ENCODE peak calls at places on chromosomes 1 and 21, in six cellular contexts. S, P, B, V, W and A are unnamed samples.

GRCh38 chr21:40373760-40374159 is 473.2 kb downstream of the DSCAM start:
- DNase-seq in S (no peak), P (no peak), B (no peak), V (no peak), W (no peak), A (no peak)

GRCh38 chr1:73593379-73593778 is 604.6 kb downstream of the LRRIQ3 start:
- DNase-seq in S (no peak), P (peak; percentile 14), B (no peak), V (no peak), W (peak; percentile 13), A (no peak)

GRCh38 chr1:240107058-240107684 is 15.5 kb downstream of the FMN2 start:
- DNase-seq in S (no peak), P (peak; percentile 43), B (no peak), V (peak; percentile 88), W (peak; percentile 83), A (no peak)

GRCh38 chr21:44547656-44548331 is 3.5 kb downstream of the KRTAP10-2 start:
- DNase-seq in S (no peak), P (no peak), B (no peak), V (no peak), W (no peak), A (no peak)

GRCh38 chr1:166974647-166975345 is 544 bp downstream of the ILDR2 start:
- DNase-seq in S (peak; percentile 37), P (no peak), B (peak; percentile 55), V (no peak), W (no peak), A (no peak)

GRCh38 chr1:34162852-34163766 is 1.9 kb downstream of the CSMD2 start:
- DNase-seq in S (peak; percentile 90), P (peak; percentile 70), B (peak; percentile 80), V (peak; percentile 74), W (peak; percentile 59), A (peak; percentile 45)

GRCh38 chr1:233448290-233448689 is 120.8 kb downstream of the MAP3K21 start:
- DNase-seq in S (no peak), P (no peak), B (no peak), V (no peak), W (no peak), A (no peak)

GRCh38 chr1:51170342-51170741 is 65.7 kb upstream of the RNF11 start:
- DNase-seq in S (no peak), P (peak; percentile 92), B (no peak), V (peak; percentile 47), W (peak; percentile 29), A (no peak)

GRCh38 chr1:170214980-170215910 is 69.5 kb downstream of the NTMT2 start:
- DNase-seq in S (no peak), P (peak; percentile 27), B (no peak), V (no peak), W (peak; percentile 28), A (no peak)

GRCh38 chr1:115976062-115976899 is at the start of gene SLC22A15:
- DNase-seq in S (peak; percentile 77), P (peak; percentile 64), B (peak; percentile 79), V (no peak), W (peak; percentile 55), A (peak; percentile 37)
- TF ChIP-seq CTCF in S (no peak), P (no peak), B (no peak), V (no peak), W (no peak), A (peak; percentile 19)

GRCh38 chr1:202333861-202334260 is 7.9 kb downstream of the UBE2T start:
- DNase-seq in S (no peak), P (no peak), B (no peak), V (no peak), W (no peak), A (no peak)

GRCh38 chr1:202324646-202325045 is 17.1 kb downstream of the UBE2T start:
- DNase-seq in S (no peak), P (no peak), B (no peak), V (no peak), W (no peak), A (no peak)

GRCh38 chr1:202329891-202330290 is 11.8 kb downstream of the UBE2T start:
- DNase-seq in S (no peak), P (no peak), B (no peak), V (no peak), W (no peak), A (no peak)
- TF ChIP-seq CTCF in S (peak; percentile 26), P (no peak), B (no peak), V (no peak), W (no peak), A (no peak)

DNA sequence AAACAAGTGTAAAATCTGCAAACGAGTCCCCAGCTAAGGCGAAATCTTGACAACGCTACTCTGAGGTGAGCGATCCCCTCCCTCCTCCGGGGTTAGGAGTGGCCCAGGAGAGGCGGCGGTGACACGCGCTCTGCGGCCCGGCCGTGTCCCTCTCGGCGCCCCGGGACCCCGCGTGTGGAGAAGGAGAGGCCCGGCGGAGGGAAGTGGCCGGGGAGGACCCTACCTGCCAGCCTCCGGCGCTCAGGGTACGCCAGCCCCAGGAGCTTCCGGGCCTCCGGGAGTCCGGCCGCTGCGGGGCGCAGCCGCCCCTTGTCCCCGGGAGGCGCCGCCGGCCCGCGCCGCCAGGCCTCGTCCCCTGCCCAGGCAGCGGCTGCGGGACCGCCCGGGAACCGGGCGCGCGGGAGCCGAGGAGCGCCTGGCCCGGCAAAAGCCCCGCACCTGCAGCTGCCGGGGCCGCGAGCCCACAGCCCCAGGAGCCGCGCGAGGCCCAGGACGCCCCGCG is 543 bp downstream of the ABCB10 start:
- DNase-seq in S (peak; percentile 63), P (peak; percentile 21), B (peak; percentile 83), V (no peak), W (peak; percentile 20), A (peak; percentile 36)
- TF ChIP-seq CTCF in S (no peak), P (no peak), B (peak; percentile 35), V (peak; percentile 22), W (no peak), A (no peak)

GRCh38 chr1:157353546-157353945 is 198.8 kb downstream of the FCRL5 start:
- DNase-seq in S (no peak), P (no peak), B (no peak), V (no peak), W (no peak), A (no peak)
- TF ChIP-seq CTCF in S (no peak), P (no peak), B (no peak), V (no peak), W (no peak), A (no peak)

GRCh38 chr1:210024282-210024681 is 86.3 kb downstream of the SYT14 start:
- DNase-seq in S (no peak), P (no peak), B (no peak), V (no peak), W (no peak), A (no peak)

GRCh38 chr1:210022044-210022443 is 84.0 kb downstream of the SYT14 start:
- DNase-seq in S (no peak), P (no peak), B (no peak), V (no peak), W (no peak), A (no peak)

GRCh38 chr1:210024996-210025395 is 87.0 kb downstream of the SYT14 start:
- DNase-seq in S (peak; percentile 39), P (no peak), B (no peak), V (no peak), W (no peak), A (no peak)

GRCh38 chr1:210027994-210028393 is 90.0 kb downstream of the SYT14 start:
- DNase-seq in S (no peak), P (no peak), B (no peak), V (no peak), W (no peak), A (no peak)

GRCh38 chr1:210025870-210026269 is 87.9 kb downstream of the SYT14 start:
- DNase-seq in S (no peak), P (no peak), B (no peak), V (no peak), W (no peak), A (no peak)
- TF ChIP-seq CTCF in S (no peak), P (peak; percentile 4), B (no peak), V (no peak), W (no peak), A (peak; percentile 26)

GRCh38 chr21:27759820-27760219 is 792.9 kb upstream of the ADAMTS5 start:
- DNase-seq in S (no peak), P (peak; percentile 18), B (no peak), V (no peak), W (no peak), A (no peak)
- TF ChIP-seq CTCF in S (no peak), P (peak; percentile 29), B (no peak), V (no peak), W (no peak), A (no peak)

GRCh38 chr1:191831572-191831971 is 326.7 kb upstream of the RGS18 start:
- DNase-seq in S (peak; percentile 41), P (no peak), B (no peak), V (no peak), W (peak; percentile 15), A (no peak)
- TF ChIP-seq CTCF in S (peak; percentile 48), P (no peak), B (no peak), V (no peak), W (no peak), A (no peak)

DNA sequence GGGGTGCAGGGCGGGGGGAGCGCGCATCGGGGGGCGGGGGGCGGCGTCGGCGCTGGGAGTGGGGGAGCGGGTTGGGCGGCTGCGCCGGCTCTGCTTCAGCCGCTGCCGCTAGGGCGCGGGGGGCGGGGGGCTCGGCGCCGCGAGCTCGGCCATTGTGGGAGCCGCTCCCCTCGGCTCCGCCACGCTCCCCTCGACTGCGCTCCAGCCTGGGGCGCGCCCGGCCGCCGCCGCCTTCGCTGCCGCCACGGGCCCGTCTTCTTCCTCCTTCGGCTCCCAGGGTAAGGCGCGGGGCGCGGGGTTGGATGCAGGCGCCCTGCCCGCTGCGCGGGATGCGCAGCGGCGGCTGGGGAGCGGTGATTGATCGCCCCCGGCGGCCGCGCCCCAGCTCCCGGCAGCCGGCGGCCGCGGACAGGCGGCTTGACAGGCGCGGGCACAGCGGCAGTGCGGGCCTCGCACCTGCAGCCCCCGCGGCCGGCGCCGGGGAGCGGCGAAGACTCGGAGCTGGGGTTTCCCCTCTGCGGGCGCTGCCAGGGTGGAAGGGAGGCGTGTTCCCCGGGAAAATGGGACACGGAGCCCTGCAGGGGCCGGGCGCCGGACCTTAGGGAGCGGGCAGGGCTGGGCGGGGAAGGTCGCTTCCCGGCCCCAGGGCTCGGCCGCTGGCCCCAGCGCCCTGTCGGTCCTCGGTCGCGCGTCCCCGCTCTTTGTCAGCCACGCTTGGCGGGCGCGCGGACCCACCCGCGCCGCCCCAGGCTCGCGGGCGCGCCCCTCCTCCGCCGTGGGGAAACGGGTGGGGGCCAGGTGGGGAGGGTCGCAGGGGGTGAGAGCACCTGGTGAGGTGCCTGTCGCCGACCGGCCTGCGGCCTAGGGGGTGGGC is 55.4 kb downstream of the NDUFS5 start:
- DNase-seq in S (no peak), P (no peak), B (peak; percentile 69), V (no peak), W (no peak), A (peak; percentile 29)
- TF ChIP-seq CTCF in S (peak; percentile 28), P (no peak), B (no peak), V (no peak), W (no peak), A (no peak)

DNA sequence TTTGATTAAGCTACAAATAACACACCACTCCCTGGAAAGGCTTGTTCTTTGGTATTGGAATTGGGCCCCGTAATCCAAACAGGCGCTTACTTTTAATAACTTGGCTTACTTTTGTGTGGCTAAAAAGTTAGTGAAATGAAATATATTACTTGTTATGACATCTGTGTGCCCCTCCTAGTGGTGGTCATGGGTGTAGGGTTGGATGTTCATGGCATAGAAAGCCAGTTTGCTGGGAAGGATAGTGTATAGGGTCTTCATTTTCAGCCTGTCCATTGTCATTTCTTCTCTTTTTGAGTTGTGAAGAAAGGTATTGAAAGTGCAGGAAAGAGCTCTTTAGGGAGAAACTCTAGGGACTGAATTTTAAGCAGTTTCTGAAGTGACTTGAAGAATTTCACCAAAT is 5.9 kb downstream of the CDC14A start:
- DNase-seq in S (peak; percentile 24), P (peak; percentile 47), B (no peak), V (no peak), W (peak; percentile 31), A (no peak)
- TF ChIP-seq CTCF in S (peak; percentile 54), P (peak; percentile 60), B (no peak), V (peak; percentile 28), W (peak; percentile 50), A (peak; percentile 49)